ENCODE peak calls at places on chromosomes 4 and X, in ten cellular contexts. J is activated CD4-positive, alpha-beta T cell treated with anti-CD3 and anti-CD28 coated beads for 24 hours; G is cardiac muscle cell; L is NAMALWA; Q is astrocyte of the spinal cord; H is nucleus accumbens; K is stimulated activated naive CD4-positive, alpha-beta T cell treated with Interleukin-2 at 50 U/mL for 16 hours; D is T1000; Y is small intestine; W is activated gamma-delta T cell treated with Interleukin-2 at 50 U/mL for 16 hours. O is an unnamed sample.

GRCh38 chrX:124293810-124294209 is 38.6 kb upstream of the TEX13D start:
- DNase-seq in K (no peak), D (no peak), L (no peak), G (no peak), Y (no peak), Q (no peak), J (no peak), W (no peak), H (no peak), O (no peak)

GRCh38 chrX:17616936-17617335 is 120.4 kb upstream of the SCML1 start:
- DNase-seq in G (peak; percentile 30), K (no peak), D (no peak), W (no peak), Y (no peak), L (no peak), J (no peak), Q (no peak), H (no peak), O (no peak)

GRCh38 chr4:89114100-89114499 is 2.8 kb downstream of the TIGD2 start:
- DNase-seq in D (no peak), H (no peak), Y (no peak), K (no peak), Q (no peak), L (no peak), W (no peak), G (no peak), J (no peak), O (no peak)

GRCh38 chrX:122934131-122934530 is 249.9 kb upstream of the GRIA3 start:
- DNase-seq in D (no peak), K (no peak), H (no peak), W (no peak), G (no peak), J (no peak), Q (no peak), L (no peak), Y (no peak), O (no peak)

GRCh38 chrX:721354-721753 is 90.8 kb downstream of the SHOX start:
- DNase-seq in L (no peak), K (no peak), W (no peak), G (no peak), Y (no peak), D (no peak), H (no peak), J (no peak), Q (no peak), O (no peak)

GRCh38 chrX:44542567-44543325 is at the start of gene FUNDC1:
- DNase-seq in K (peak; percentile 84), Y (peak; percentile 92), J (peak; percentile 74), H (peak; percentile 64), L (peak; percentile 94), D (peak; percentile 80), G (peak; percentile 92), W (peak; percentile 92), Q (peak; percentile 97), O (peak; percentile 94)

GRCh38 chr4:80197601-80198444 is 520 bp downstream of the PRDM8 start:
- DNase-seq in H (no peak), J (no peak), W (no peak), L (no peak), D (no peak), K (no peak), Q (no peak), Y (no peak), G (peak; percentile 56), O (peak; percentile 73)

GRCh38 chr4:92175250-92175649 is 128.5 kb upstream of the GRID2 start:
- DNase-seq in J (no peak), W (no peak), G (no peak), L (no peak), K (no peak), H (no peak), Y (peak; percentile 1), D (no peak), Q (no peak), O (no peak)

GRCh38 chr4:10348241-10348640 is 109.0 kb downstream of the ZNF518B start:
- DNase-seq in D (no peak), J (no peak), Y (no peak), L (no peak), H (no peak), K (no peak), W (no peak), Q (no peak), G (no peak), O (no peak)

GRCh38 chr4:653080-653821 is 20.8 kb downstream of the ATP5ME start:
- DNase-seq in H (no peak), K (no peak), Y (no peak), G (no peak), D (no peak), W (no peak), Q (no peak), J (no peak), L (no peak), O (no peak)

GRCh38 chr4:41141910-41142309 is 72.4 kb downstream of the APBB2 start:
- DNase-seq in Y (no peak), J (no peak), W (no peak), G (no peak), H (no peak), K (no peak), L (no peak), Q (peak; percentile 97), D (no peak), O (no peak)

GRCh38 chr4:60682901-60683300 is 517.2 kb upstream of the ADGRL3 start:
- DNase-seq in Q (peak; percentile 71), W (no peak), K (no peak), Y (no peak), G (no peak), H (no peak), L (no peak), D (no peak), J (no peak), O (no peak)

GRCh38 chr4:123877561-123877960 is 481.0 kb downstream of the SPRY1 start:
- DNase-seq in D (no peak), K (no peak), Q (peak; percentile 45), H (no peak), L (no peak), Y (no peak), J (no peak), G (no peak), W (no peak), O (no peak)

GRCh38 chrX:38175140-38175539 is 45.5 kb downstream of the SRPX start:
- DNase-seq in G (peak; percentile 52), D (no peak), Q (peak; percentile 19), H (no peak), L (peak; percentile 39), Y (peak; percentile 40), K (no peak), J (no peak), W (no peak), O (no peak)

GRCh38 chrX:138939038-138939437 is 227.5 kb upstream of the FGF13 start:
- DNase-seq in J (no peak), W (no peak), Y (no peak), D (no peak), G (no peak), H (no peak), L (no peak), K (no peak), Q (no peak), O (no peak)

GRCh38 chr4:38673109-38673978 is 9.3 kb downstream of the KLF3 start:
- DNase-seq in J (no peak), Q (no peak), L (no peak), G (peak; percentile 25), Y (peak; percentile 98), H (no peak), D (no peak), W (no peak), K (no peak), O (no peak)

GRCh38 chrX:131763674-131764073 is 219.8 kb downstream of the OR13H1 start:
- DNase-seq in Q (peak; percentile 85), W (peak; percentile 77), H (peak; percentile 0), K (no peak), J (no peak), L (peak; percentile 54), D (no peak), G (no peak), Y (no peak), O (peak; percentile 88)

GRCh38 chr4:140187316-140187695 is 33.3 kb upstream of the MAML3 start:
- DNase-seq in H (no peak), Y (no peak), W (no peak), L (no peak), K (no peak), D (no peak), G (no peak), Q (peak; percentile 16), J (no peak), O (no peak)

GRCh38 chr4:112840061-112840460 is 203.1 kb downstream of the LARP7 start:
- DNase-seq in J (no peak), L (no peak), Y (no peak), K (no peak), Q (peak; percentile 35), G (no peak), W (no peak), H (no peak), D (no peak), O (no peak)

GRCh38 chrX:10142041-10142589 is 14.7 kb upstream of the CLCN4 start:
- DNase-seq in J (no peak), Q (no peak), Y (no peak), W (no peak), K (no peak), G (no peak), H (no peak), L (no peak), D (no peak), O (no peak)

GRCh38 chr4:122898370-122899150 is 23.8 kb downstream of the NUDT6 start:
- DNase-seq in D (no peak), H (no peak), W (no peak), G (no peak), Y (no peak), J (no peak), Q (peak; percentile 93), K (no peak), L (no peak), O (peak; percentile 23)

GRCh38 chr4:30443289-30443688 is 276.9 kb upstream of the PCDH7 start:
- DNase-seq in G (no peak), W (no peak), L (no peak), K (no peak), H (no peak), Q (no peak), J (no peak), D (no peak), Y (no peak), O (no peak)

GRCh38 chr4:121370729-121371325 is 10.0 kb downstream of the QRFPR start:
- DNase-seq in J (peak; percentile 23), H (no peak), L (peak; percentile 67), D (peak; percentile 35), Q (peak; percentile 54), W (no peak), K (peak; percentile 1), G (peak; percentile 45), Y (peak; percentile 43), O (peak; percentile 57)

GRCh38 chr4:78768447-78769177 is 7.5 kb upstream of the BMP2K start:
- DNase-seq in K (no peak), H (no peak), G (no peak), Q (no peak), D (no peak), W (no peak), Y (no peak), L (no peak), J (no peak), O (no peak)

GRCh38 chr4:181687116-181687515 is 556.1 kb upstream of the TENM3 start:
- DNase-seq in K (no peak), G (no peak), D (no peak), Q (peak; percentile 28), L (no peak), J (no peak), W (no peak), Y (no peak), H (no peak), O (no peak)

GRCh38 chr4:164700471-164700870 is 53.5 kb upstream of the SMIM31 start:
- DNase-seq in W (no peak), H (no peak), D (no peak), L (peak; percentile 52), K (no peak), Q (no peak), G (peak; percentile 39), J (no peak), Y (peak; percentile 12), O (peak; percentile 56)

GRCh38 chr4:16034010-16034829 is 49.6 kb downstream of the PROM1 start:
- DNase-seq in Q (no peak), W (no peak), G (no peak), D (no peak), L (no peak), K (no peak), Y (no peak), J (no peak), H (no peak), O (no peak)

GRCh38 chrX:24264383-24264782 is 49.5 kb downstream of the SUPT20HL2 start:
- DNase-seq in L (no peak), H (no peak), D (no peak), G (no peak), J (no peak), K (no peak), Q (no peak), Y (no peak), W (no peak), O (no peak)

O was measured in midbrain.